ENCODE peak calls at places on chromosome 19, in four cellular contexts. U is breast epithelium, A is IMR-90, N is GM23338. D is an unnamed sample.

GRCh38 chr19:42301646-42302204 is at the start of gene PRR19:
- DNase-seq in U (no peak), A (no peak), N (peak), D (no peak)

GRCh38 chr19:33224694-33225457 is 774 bp downstream of the SLC7A10 start:
- DNase-seq in U (no peak), A (no peak), N (peak), D (no peak)

GRCh38 chr19:35860818-35861639 is 4.3 kb downstream of the KIRREL2 start:
- DNase-seq in U (no peak), A (no peak), N (peak), D (no peak)

GRCh38 chr19:47130589-47131168 is at the start of gene SAE1:
- DNase-seq in U (peak), A (peak), N (peak), D (peak)

GRCh38 chr19:43700368-43701015 is 15.4 kb upstream of the IRGC start:
- DNase-seq in U (no peak), A (peak), N (no peak), D (peak)

GRCh38 chr19:7637374-7638256 is 705 bp downstream of the STXBP2 start:
- DNase-seq in U (no peak), A (no peak), N (no peak), D (peak)

GRCh38 chr19:17121736-17122293 is 46.2 kb downstream of the MYO9B start:
- DNase-seq in U (no peak), A (peak), N (no peak), D (peak)

GRCh38 chr19:10517361-10517759 is at the start of gene S1PR5:
- DNase-seq in U (no peak), A (no peak), N (peak), D (no peak)

GRCh38 chr19:18961767-18962423 is 20.9 kb upstream of the HOMER3 start:
- DNase-seq in U (no peak), A (no peak), N (peak), D (no peak)

GRCh38 chr19:42512130-42512636 is 16.1 kb downstream of the CEACAM1 start:
- DNase-seq in U (no peak), A (no peak), N (no peak), D (no peak)

GRCh38 chr19:47270408-47270807 is 4.3 kb upstream of the INAFM1 start:
- DNase-seq in U (no peak), A (no peak), N (no peak), D (no peak)

GRCh38 chr19:51701468-51702100 is 8.5 kb downstream of the SPACA6 start:
- DNase-seq in U (no peak), A (no peak), N (no peak), D (no peak)

GRCh38 chr19:10114651-10115391 is 3.3 kb downstream of the P2RY11 start:
- DNase-seq in U (no peak), A (no peak), N (peak), D (no peak)

GRCh38 chr19:35718345-35719041 is 690 bp downstream of the KMT2B start:
- DNase-seq in U (no peak), A (no peak), N (peak), D (peak)

GRCh38 chr19:17565611-17566010 is 10.2 kb downstream of the COLGALT1 start:
- DNase-seq in U (no peak), A (peak), N (no peak), D (no peak)

GRCh38 chr19:21256722-21257121 is 72.5 kb downstream of the ZNF708 start:
- DNase-seq in U (no peak), A (peak), N (peak), D (peak)

GRCh38 chr19:8517551-8518442 is 3.8 kb upstream of the ZNF414 start:
- DNase-seq in U (no peak), A (no peak), N (no peak), D (peak)

GRCh38 chr19:5090780-5091575 is 122.1 kb downstream of the KDM4B start:
- DNase-seq in U (no peak), A (peak), N (no peak), D (peak)

GRCh38 chr19:38321646-38322323 is 2.1 kb downstream of the KCNK6 start:
- DNase-seq in U (no peak), A (peak), N (no peak), D (peak)

GRCh38 chr19:39677931-39678889 is 22.5 kb downstream of the LGALS16 start:
- DNase-seq in U (peak), A (peak), N (no peak), D (peak)

GRCh38 chr19:51016798-51017683 is 2.5 kb downstream of the KLK10 start:
- DNase-seq in U (peak), A (peak), N (peak), D (peak)

GRCh38 chr19:33668968-33669367 is 47.2 kb downstream of the CHST8 start:
- DNase-seq in U (no peak), A (no peak), N (no peak), D (no peak)

GRCh38 chr19:7645159-7645558 is 8.2 kb downstream of the STXBP2 start:
- DNase-seq in U (no peak), A (no peak), N (no peak), D (no peak)

GRCh38 chr19:42122691-42123607 is 9.3 kb downstream of the POU2F2 start:
- DNase-seq in U (no peak), A (no peak), N (no peak), D (no peak)

GRCh38 chr19:18896421-18896841 is 473 bp upstream of the CERS1 start:
- DNase-seq in U (no peak), A (no peak), N (peak), D (no peak)

GRCh38 chr19:19567391-19567790 is 29.3 kb downstream of the CILP2 start:
- DNase-seq in U (no peak), A (no peak), N (no peak), D (no peak)

GRCh38 chr19:33438016-33438671 is 64.6 kb downstream of the CEBPG start:
- DNase-seq in U (peak), A (peak), N (no peak), D (peak)

GRCh38 chr19:14517840-14518505 is at the start of gene DNAJB1:
- DNase-seq in U (peak), A (peak), N (peak), D (peak)

GRCh38 chr19:14300281-14300680 is 81.0 kb upstream of the ADGRE5 start:
- DNase-seq in U (no peak), A (no peak), N (peak), D (no peak)

GRCh38 chr19:21694171-21694906 is 73.0 kb downstream of the ZNF100 start:
- DNase-seq in U (no peak), A (no peak), N (no peak), D (no peak)

GRCh38 chr19:11019824-11020223 is 59.0 kb downstream of the SMARCA4 start:
- DNase-seq in U (no peak), A (no peak), N (no peak), D (no peak)

GRCh38 chr19:17246681-17247425 is 1.1 kb upstream of the NR2F6 start:
- DNase-seq in U (no peak), A (peak), N (peak), D (no peak)

GRCh38 chr19:10260141-10260584 is 8.1 kb downstream of the MRPL4 start:
- DNase-seq in U (no peak), A (no peak), N (no peak), D (no peak)

DNA sequence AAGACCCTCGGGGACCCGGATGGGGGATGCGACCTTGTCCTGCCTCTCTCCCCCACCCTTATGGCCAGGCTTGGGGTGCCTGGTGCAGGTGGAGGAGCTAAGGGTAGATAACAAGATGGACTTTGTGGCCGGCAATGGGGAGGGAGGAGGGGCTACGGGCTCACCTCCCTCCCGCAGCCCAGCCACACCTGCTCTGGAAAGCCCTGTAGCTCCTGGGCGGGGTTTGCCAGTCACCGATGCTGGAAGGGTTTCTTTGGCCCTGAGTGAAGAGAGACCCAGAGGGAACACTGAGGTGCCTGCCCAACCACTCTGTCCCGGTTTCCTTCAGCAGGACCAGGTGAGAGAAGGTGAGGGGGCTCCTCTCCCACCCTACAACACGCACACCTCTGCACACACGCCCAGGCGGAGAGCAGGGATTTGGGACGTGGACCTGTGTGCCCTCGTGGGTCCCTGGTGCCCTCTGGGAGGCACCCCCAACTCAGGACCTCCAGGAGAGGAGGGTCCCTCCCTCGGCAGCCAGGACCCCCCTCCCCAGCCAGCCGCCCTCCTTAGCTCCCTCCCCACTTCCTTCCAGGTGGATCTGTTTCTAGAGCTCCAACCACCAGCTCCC is at the start of gene FUT2:
- DNase-seq in U (no peak), A (no peak), N (peak), D (no peak)
- H3K4me3 ChIP-seq in U (peak), A (no peak), N (peak), D (peak)

GRCh38 chr19:13073263-13073662 is 29.4 kb downstream of the LYL1 start:
- DNase-seq in U (no peak), A (no peak), N (no peak), D (no peak)

GRCh38 chr19:13070425-13071140 is 32.1 kb downstream of the LYL1 start:
- DNase-seq in U (no peak), A (no peak), N (no peak), D (no peak)

GRCh38 chr19:13071444-13072205 is 31.0 kb downstream of the LYL1 start:
- DNase-seq in U (no peak), A (no peak), N (no peak), D (no peak)

GRCh38 chr19:13074378-13074777 is 28.3 kb downstream of the LYL1 start:
- DNase-seq in U (no peak), A (no peak), N (no peak), D (no peak)

DNA sequence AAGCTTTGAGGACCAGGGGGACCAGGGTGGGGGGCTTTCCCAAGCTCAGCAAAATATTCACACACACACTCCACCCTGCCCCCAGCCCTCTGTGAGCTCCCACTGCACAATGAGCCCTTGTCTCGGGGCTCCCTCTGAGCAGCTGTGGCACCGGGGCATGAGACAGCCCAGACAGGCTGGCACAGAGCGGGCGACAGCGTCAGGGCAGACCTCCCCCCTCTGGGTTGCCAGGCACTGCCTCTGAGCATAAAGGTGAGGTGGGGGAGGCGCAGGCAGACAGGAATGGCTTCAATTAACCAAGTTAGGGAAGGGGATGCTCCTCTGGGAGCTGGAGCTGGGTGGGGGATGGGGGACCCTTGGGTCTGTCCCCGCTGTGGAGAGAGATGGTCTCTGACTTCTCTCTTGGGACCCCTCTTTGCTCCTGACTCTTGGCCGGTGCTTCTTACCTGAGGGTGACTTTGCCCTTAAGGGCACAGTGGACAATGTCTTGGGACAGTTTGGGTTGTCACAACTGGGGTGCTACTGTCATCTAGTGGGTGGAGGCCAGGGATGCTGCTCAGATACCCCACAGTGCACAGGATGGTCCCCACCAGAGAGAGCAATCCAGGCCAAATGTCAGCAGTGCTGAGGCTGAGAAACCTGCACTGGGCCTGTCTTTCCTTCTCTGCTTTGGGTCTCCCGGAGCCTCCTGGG is 30.3 kb downstream of the LYL1 start:
- DNase-seq in U (no peak), A (no peak), N (no peak), D (no peak)
- TF ChIP-seq CTCF in U (no peak), A (no peak), N (no peak), D (no peak)

GRCh38 chr19:1860133-1860775 is 3.1 kb downstream of the KLF16 start:
- DNase-seq in U (no peak), A (peak), N (peak), D (peak)

GRCh38 chr19:1857648-1858326 is 5.6 kb downstream of the KLF16 start:
- DNase-seq in U (no peak), A (no peak), N (no peak), D (no peak)

GRCh38 chr19:1859319-1859718 is 4.1 kb downstream of the KLF16 start:
- DNase-seq in U (no peak), A (no peak), N (no peak), D (no peak)

GRCh38 chr19:1856698-1857603 is 6.4 kb downstream of the KLF16 start:
- DNase-seq in U (peak), A (peak), N (peak), D (peak)

DNA sequence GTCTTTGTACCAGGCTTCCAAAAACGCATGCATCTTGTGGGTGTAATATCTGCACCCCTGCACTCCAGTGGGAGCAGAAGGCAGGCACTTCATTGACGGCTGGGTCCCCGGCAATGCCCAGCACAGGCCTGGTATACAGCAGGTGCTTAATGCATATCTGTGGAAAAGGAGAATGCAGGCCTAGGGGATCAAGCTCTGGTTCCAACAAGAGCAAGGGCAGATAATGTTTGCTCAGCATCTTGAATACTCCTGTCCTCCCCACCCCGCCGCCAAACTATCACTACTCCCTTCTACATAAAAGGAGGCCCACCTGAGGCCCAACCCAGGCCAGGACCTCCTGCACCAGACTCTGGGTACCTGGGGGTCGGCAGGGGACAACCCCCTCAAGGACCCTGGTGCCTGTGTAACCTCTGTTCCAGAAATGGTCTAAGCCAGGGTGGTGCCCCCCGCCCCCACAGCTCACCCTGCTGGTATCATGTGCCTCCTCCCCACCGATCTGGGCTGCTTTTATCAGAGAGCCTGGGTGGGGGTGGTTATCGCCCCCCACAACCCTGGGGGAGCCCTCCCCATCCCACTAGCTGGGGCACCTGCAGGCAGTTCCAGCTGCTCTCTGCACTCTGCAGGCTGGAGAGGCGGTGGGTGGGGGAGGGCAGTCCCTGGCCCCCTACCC is 4.8 kb downstream of the KLF16 start:
- DNase-seq in U (no peak), A (no peak), N (no peak), D (no peak)
- H3K4me3 ChIP-seq in U (no peak), A (no peak), N (peak), D (no peak)

GRCh38 chr19:45922281-45922680 is 7.7 kb upstream of the NANOS2 start:
- DNase-seq in U (no peak), A (no peak), N (peak), D (peak)

GRCh38 chr19:45929247-45929646 is 14.7 kb upstream of the NANOS2 start:
- DNase-seq in U (no peak), A (no peak), N (no peak), D (no peak)

GRCh38 chr19:45931055-45931454 is 16.5 kb upstream of the NANOS2 start:
- DNase-seq in U (no peak), A (no peak), N (no peak), D (no peak)

GRCh38 chr19:45924891-45925447 is 10.4 kb upstream of the NANOS2 start:
- DNase-seq in U (no peak), A (no peak), N (no peak), D (no peak)

DNA sequence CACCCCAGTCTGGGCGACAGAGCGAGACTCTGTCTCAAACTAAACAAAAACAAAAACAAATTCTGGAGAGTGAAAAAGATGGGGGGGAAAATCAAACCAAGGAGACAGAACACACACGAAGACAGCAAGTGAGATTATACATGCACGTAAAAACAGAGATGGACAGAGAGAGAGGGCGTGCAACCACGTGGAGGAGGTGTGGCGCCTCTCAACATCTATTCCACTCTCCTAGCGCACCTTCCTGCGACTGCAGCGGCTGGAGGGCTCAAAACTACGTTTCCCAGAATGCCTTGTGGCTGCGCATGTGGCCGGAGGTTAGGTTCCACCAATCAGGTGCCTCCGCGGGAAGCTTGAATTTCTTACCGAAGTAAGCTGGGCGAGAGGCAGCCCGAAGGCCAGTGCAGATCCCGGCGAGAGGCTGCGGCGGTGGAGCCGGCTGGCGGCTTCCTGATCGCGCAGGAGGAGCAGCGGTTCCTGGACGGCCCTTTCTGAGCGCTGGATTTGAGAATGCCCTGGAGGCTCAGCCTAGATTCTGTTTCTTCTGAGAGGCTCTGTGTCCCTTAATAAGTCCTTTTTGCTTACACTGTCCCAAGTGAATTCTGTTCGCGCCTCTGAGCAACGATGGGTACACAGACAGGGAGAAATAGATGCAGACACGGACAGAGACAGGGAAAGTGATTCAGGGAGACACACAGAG is 13.1 kb upstream of the NANOS2 start:
- DNase-seq in U (peak), A (peak), N (peak), D (peak)
- TF ChIP-seq CTCF in U (no peak), A (no peak), N (peak), D (no peak)

DNA sequence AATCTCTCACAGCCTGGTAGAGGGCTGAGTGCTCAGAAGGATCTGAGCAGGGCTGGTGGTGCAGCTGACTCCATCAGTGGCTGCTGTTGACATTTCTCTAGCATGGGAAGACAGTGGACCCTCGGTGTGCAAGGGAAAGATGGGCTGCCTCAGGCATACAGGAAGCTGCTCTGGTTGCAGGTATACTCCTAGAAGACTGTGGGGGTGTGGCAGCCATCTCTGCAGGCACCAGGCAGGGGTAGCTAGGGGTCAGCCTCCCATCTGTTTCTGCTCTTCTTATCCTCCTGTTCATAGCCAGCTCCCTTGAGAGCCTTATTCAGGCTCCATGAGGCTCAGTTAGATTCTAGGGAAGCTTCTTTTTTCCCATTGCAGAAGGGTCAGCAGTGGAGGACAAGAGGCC is 475.5 kb downstream of the TSHZ3 start:
- DNase-seq in U (no peak), A (no peak), N (no peak), D (no peak)
- H3K4me3 ChIP-seq in U (no peak), A (no peak), N (no peak), D (no peak)

DNA sequence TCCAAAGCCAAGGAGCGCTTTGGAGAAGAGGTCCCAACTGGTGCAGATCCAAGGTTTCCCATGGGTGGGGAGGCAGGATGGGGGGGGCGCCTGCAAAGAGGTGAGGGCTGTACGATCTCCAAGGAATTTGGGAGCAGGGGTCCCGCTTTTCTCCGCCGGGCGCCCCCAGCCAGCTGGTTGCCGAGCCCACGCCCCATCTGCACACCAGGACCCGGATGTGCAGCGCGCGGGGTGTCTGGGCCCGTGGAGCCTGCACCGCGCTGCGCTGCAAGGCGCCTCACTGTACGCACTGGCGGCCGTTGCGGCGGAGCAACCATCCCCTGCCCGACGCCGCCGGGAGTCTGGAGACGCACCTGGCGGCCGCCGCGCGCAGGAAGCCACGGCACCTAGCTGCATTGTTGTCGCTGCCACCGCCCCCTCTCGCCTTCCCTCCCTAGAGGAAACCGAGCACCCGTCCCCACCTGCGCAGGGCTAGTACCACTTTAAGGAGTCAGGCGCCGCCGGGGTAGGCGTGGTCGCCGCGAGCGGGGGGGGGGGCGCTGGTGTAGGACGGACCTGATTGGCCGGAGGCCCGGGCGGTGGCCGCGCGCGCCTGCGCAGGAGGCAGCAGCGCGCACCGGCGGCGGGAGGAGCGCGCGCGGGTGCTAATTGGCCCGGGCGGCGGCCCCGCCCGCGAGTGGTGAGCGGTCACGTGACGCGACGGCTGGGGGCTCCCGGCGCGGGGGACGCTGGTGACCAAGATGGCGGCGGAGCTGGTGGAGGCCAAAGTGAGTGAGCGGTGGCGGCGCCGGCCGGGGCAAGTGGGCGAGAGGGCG is at the start of gene PIAS4:
- DNase-seq in U (peak), A (peak), N (peak), D (peak)
- TF ChIP-seq CTCF in U (peak), A (peak), N (no peak), D (no peak)

GRCh38 chr19:58554494-58555368 is at the start of gene CHMP2A:
- DNase-seq in U (peak), A (peak), N (peak), D (peak)
- H3K4me3 ChIP-seq in U (peak), A (peak), N (peak), D (peak)

D was measured in fibroblast of pulmonary artery.